ENCODE peak calls at places on chromosomes 5 and 9, in seven cellular contexts. F, E, T, G, Q, J and V are unnamed samples.

GRCh38 chr5:83475540-83476469 is 4.3 kb downstream of the VCAN start:
- DNase-seq in G (no peak), E (peak), J (no peak), Q (no peak), F (no peak), T (no peak), V (no peak)

GRCh38 chr9:107306308-107306707 is 23.2 kb downstream of the RAD23B start:
- DNase-seq in J (no peak), E (no peak), F (no peak), T (no peak), G (no peak), Q (no peak), V (no peak)

GRCh38 chr5:149583394-149583793 is 2.1 kb downstream of the ARHGEF37 start:
- DNase-seq in F (peak), T (no peak), E (peak), Q (no peak), G (no peak), J (peak), V (peak)

GRCh38 chr5:177434437-177434836 is 8.0 kb downstream of the GRK6 start:
- DNase-seq in J (no peak), E (no peak), G (no peak), Q (no peak), F (no peak), T (no peak), V (no peak)

GRCh38 chr5:10689391-10690081 is 71.5 kb downstream of the DAP start:
- DNase-seq in J (no peak), T (no peak), G (peak), F (peak), Q (no peak), E (peak), V (no peak)

GRCh38 chr5:42614509-42614908 is 142.1 kb upstream of the CCDC152 start:
- DNase-seq in T (no peak), E (peak), F (no peak), Q (no peak), J (no peak), G (no peak), V (no peak)

GRCh38 chr5:78361226-78361993 is 993 bp downstream of the SCAMP1 start:
- DNase-seq in E (peak), J (peak), Q (peak), F (peak), G (no peak), T (no peak), V (peak)

GRCh38 chr5:141637266-141637692 is 482 bp downstream of the RELL2 start:
- DNase-seq in E (peak), J (peak), Q (no peak), F (no peak), G (no peak), T (no peak), V (peak)

GRCh38 chr9:132740526-132741309 is 70.5 kb downstream of the GTF3C4 start:
- DNase-seq in J (no peak), G (no peak), Q (no peak), T (no peak), F (no peak), E (no peak), V (no peak)

GRCh38 chr9:86324308-86324707 is 29.9 kb downstream of the TUT7 start:
- DNase-seq in F (no peak), G (no peak), Q (no peak), T (no peak), E (peak), J (no peak), V (no peak)

GRCh38 chr9:109967651-109968331 is 187.8 kb downstream of the PALM2AKAP2 start:
- DNase-seq in J (no peak), Q (no peak), F (no peak), E (no peak), G (no peak), T (no peak), V (no peak)

GRCh38 chr5:89878140-89878570 is 531.4 kb downstream of the CETN3 start:
- DNase-seq in F (no peak), J (no peak), E (peak), T (no peak), G (no peak), Q (no peak), V (no peak)

GRCh38 chr5:130109152-130109551 is 204.9 kb downstream of the CHSY3 start:
- DNase-seq in G (no peak), E (peak), J (no peak), F (no peak), T (no peak), Q (no peak), V (no peak)

GRCh38 chr5:155402927-155403645 is 389.5 kb downstream of the KIF4B start:
- DNase-seq in T (no peak), E (no peak), J (no peak), F (no peak), Q (no peak), G (no peak), V (no peak)

GRCh38 chr5:147427784-147428401 is 82.0 kb downstream of the DPYSL3 start:
- DNase-seq in Q (no peak), E (peak), G (no peak), T (no peak), F (no peak), J (no peak), V (no peak)

GRCh38 chr5:108529381-108529780 is 147.5 kb upstream of the FBXL17 start:
- DNase-seq in G (no peak), Q (no peak), F (no peak), E (peak), T (no peak), J (no peak), V (no peak)

GRCh38 chr9:124342946-124343485 is 72.2 kb downstream of the PSMB7 start:
- DNase-seq in F (no peak), Q (peak), T (peak), G (no peak), J (no peak), E (peak), V (peak)

GRCh38 chr5:35773936-35774335 is 82.8 kb upstream of the IL7R start:
- DNase-seq in T (no peak), J (no peak), Q (no peak), E (peak), G (no peak), F (no peak), V (no peak)

GRCh38 chr5:175377816-175378215 is 66.2 kb downstream of the DRD1 start:
- DNase-seq in J (no peak), Q (no peak), G (no peak), F (no peak), E (no peak), T (no peak), V (no peak)

GRCh38 chr5:83595217-83595616 is 123.7 kb downstream of the VCAN start:
- DNase-seq in E (no peak), F (no peak), Q (no peak), J (no peak), G (no peak), T (no peak), V (no peak)

GRCh38 chr5:91443761-91444467 is 60.8 kb upstream of the ARRDC3 start:
- DNase-seq in Q (no peak), J (no peak), T (no peak), F (no peak), E (peak), G (no peak), V (no peak)

GRCh38 chr9:125732562-125732961 is 14.6 kb upstream of the PBX3 start:
- DNase-seq in J (no peak), F (no peak), Q (no peak), E (peak), T (no peak), G (peak), V (no peak)

GRCh38 chr9:136620441-136621018 is 42.2 kb upstream of the EGFL7 start:
- DNase-seq in G (no peak), F (no peak), T (no peak), J (no peak), Q (peak), E (no peak), V (no peak)
- H3K27ac ChIP-seq in G (no peak), F (no peak), T (peak), J (peak), Q (no peak), E (no peak), V (peak)

GRCh38 chr5:156914371-156914737 is 48.7 kb downstream of the TIMD4 start:
- DNase-seq in G (peak), Q (no peak), T (no peak), E (no peak), J (no peak), F (no peak), V (no peak)
- H3K4me3 ChIP-seq in G (no peak), Q (no peak), T (no peak), E (no peak), J (no peak), F (no peak), V (no peak)

GRCh38 chr9:128554155-128554862 is 1.9 kb downstream of the SPTAN1 start:
- DNase-seq in F (peak), J (peak), T (peak), E (peak), Q (peak), G (peak), V (no peak)
- H3K27ac ChIP-seq in F (peak), J (peak), T (peak), E (peak), Q (peak), G (no peak), V (peak)

GRCh38 chr9:112858625-112859147 is 32.0 kb downstream of the SLC46A2 start:
- DNase-seq in T (peak), F (no peak), Q (no peak), J (no peak), G (no peak), E (peak), V (no peak)
- H3K4me3 ChIP-seq in T (no peak), F (no peak), Q (no peak), J (no peak), G (no peak), E (no peak), V (no peak)

GRCh38 chr5:109859537-109859936 is 169.8 kb downstream of the MAN2A1 start:
- DNase-seq in J (no peak), F (no peak), T (no peak), G (no peak), E (peak), Q (no peak), V (no peak)

GRCh38 chr5:109852371-109853160 is 162.8 kb downstream of the MAN2A1 start:
- DNase-seq in Q (no peak), F (no peak), T (no peak), J (no peak), E (peak), G (no peak), V (no peak)

GRCh38 chr5:109853362-109853761 is 163.6 kb downstream of the MAN2A1 start:
- DNase-seq in Q (no peak), J (no peak), G (no peak), F (no peak), E (peak), T (no peak), V (no peak)

GRCh38 chr5:109857405-109858031 is 167.8 kb downstream of the MAN2A1 start:
- DNase-seq in F (peak), Q (no peak), E (no peak), G (no peak), J (no peak), T (no peak), V (no peak)

DNA sequence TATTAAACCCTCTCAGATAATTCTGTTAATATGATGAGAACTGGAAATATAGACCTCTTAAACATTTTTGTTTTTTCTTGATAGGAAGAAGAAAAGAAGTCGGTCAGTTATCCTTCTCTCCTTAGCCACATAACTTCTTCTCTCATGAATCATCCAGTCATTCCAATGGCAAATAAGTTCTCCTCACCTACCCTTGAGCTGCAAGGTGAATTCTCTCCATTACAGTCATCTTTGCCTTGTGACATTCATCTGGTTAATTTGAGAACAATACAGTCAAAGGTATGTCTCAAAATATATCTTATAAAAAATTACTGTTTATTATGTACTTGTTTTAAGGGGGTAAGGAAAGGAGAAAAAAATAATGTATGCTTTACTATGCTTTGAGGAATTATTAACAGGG is 165.3 kb downstream of the MAN2A1 start:
- DNase-seq in F (no peak), E (no peak), Q (no peak), J (no peak), T (no peak), G (no peak), V (no peak)
- H3K27ac ChIP-seq in F (no peak), E (no peak), Q (no peak), J (no peak), T (no peak), G (no peak), V (no peak)

GRCh38 chr9:16870606-16871357 is at the start of gene BNC2:
- DNase-seq in E (peak), T (peak), Q (peak), J (no peak), F (peak), G (peak), V (peak)
- H3K4me3 ChIP-seq in E (peak), T (peak), Q (peak), J (peak), F (peak), G (peak), V (peak)

GRCh38 chr9:127196826-127197145 is 67.8 kb upstream of the GARNL3 start:
- DNase-seq in F (no peak), Q (peak), T (peak), G (no peak), E (no peak), J (no peak), V (no peak)

GRCh38 chr9:127199001-127199791 is 65.4 kb upstream of the GARNL3 start:
- DNase-seq in T (peak), E (peak), F (peak), J (peak), G (peak), Q (peak), V (peak)

GRCh38 chr9:127198587-127198986 is 66.0 kb upstream of the GARNL3 start:
- DNase-seq in Q (peak), E (no peak), G (no peak), J (no peak), F (no peak), T (no peak), V (no peak)

GRCh38 chr9:127197186-127197860 is 67.3 kb upstream of the GARNL3 start:
- DNase-seq in F (no peak), Q (peak), J (no peak), G (no peak), T (peak), E (no peak), V (no peak)

GRCh38 chr9:127197861-127198430 is 66.6 kb upstream of the GARNL3 start:
- DNase-seq in F (no peak), G (no peak), T (no peak), E (no peak), Q (peak), J (no peak), V (no peak)
- H3K27ac ChIP-seq in F (no peak), G (no peak), T (peak), E (no peak), Q (peak), J (peak), V (peak)